ENCODE peak calls at places on chromosome 18, in eight cellular contexts. B is MM.1S; W is CD8-positive, alpha-beta T cell; R is A549; T is spleen; Z is pancreas; J is neural progenitor cell; L is fibroblast of lung. Q is an unnamed sample.
A peak's percentile ranks its signal among the peaks of the same experiment; 100 is the strongest.

GRCh38 chr18:48715651-48716354 is 177.0 kb downstream of the CTIF start:
- DNase-seq in Z (no peak), B (no peak), T (peak; percentile 76), L (no peak), W (no peak), R (no peak), J (no peak), Q (peak; percentile 75)

GRCh38 chr18:56955490-56955889 is 191.4 kb upstream of the BOD1L2 start:
- DNase-seq in T (no peak), J (no peak), R (no peak), Z (no peak), W (no peak), B (no peak), L (no peak), Q (no peak)

GRCh38 chr18:35577045-35577848 is 4.3 kb upstream of the GALNT1 start:
- DNase-seq in W (no peak), Z (no peak), T (no peak), L (no peak), R (no peak), J (no peak), B (no peak), Q (no peak)

GRCh38 chr18:48560491-48560890 is 21.7 kb downstream of the CTIF start:
- DNase-seq in Z (peak; percentile 10), R (no peak), B (no peak), J (no peak), W (no peak), L (no peak), T (no peak), Q (no peak)

GRCh38 chr18:39523281-39523680 is 1957.7 kb upstream of the CELF4 start:
- DNase-seq in J (no peak), T (no peak), Z (no peak), R (peak; percentile 0), L (peak; percentile 29), B (no peak), W (no peak), Q (no peak)

GRCh38 chr18:40380657-40381441 is 1574.2 kb upstream of the PIK3C3 start:
- DNase-seq in W (no peak), Z (no peak), L (peak; percentile 27), T (no peak), J (peak; percentile 4), R (no peak), B (no peak), Q (no peak)

GRCh38 chr18:21085579-21086161 is 25.9 kb downstream of the ROCK1 start:
- DNase-seq in T (no peak), J (no peak), B (no peak), R (no peak), Z (no peak), W (no peak), L (no peak), Q (no peak)

GRCh38 chr18:8661754-8662573 is 43.4 kb upstream of the MTCL1 start:
- DNase-seq in L (peak; percentile 38), W (no peak), Z (no peak), B (peak; percentile 44), J (peak; percentile 83), T (no peak), R (no peak), Q (no peak)

GRCh38 chr18:66616523-66616983 is 12.7 kb upstream of the CDH19 start:
- DNase-seq in J (peak; percentile 60), R (no peak), W (no peak), B (peak; percentile 24), T (no peak), Z (no peak), L (no peak), Q (no peak)

GRCh38 chr18:44473394-44474066 is 207.2 kb upstream of the SETBP1 start:
- DNase-seq in J (no peak), Z (no peak), L (no peak), W (no peak), B (no peak), T (no peak), R (no peak), Q (no peak)

DNA sequence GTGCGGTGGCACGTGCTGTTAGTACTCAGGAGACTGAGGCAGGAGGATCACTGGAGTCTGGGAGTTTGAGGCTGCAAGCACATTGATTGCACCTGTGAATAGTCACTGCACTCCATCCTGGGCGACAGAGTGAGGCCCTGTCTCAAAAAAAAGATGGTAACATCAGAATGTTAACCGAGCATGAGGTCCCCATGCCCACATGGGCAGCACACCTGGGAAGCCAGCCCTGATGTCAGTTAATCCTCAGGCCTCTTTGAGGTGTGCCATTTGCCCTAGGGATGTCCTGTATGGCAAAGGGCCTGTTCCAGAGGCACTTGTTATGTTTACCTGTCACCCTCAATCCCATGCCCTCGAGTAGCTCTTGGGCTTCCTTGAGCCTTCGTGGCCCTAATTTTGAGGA is 16.6 kb downstream of the RBFA start:
- DNase-seq in J (no peak), L (no peak), B (no peak), R (no peak), T (no peak), W (no peak), Z (no peak), Q (no peak)
- H3K9me3 ChIP-seq in J (peaks cover 29% of the 10 kb centered on the region), L (no peaks in the 10 kb centered on the region), B (no peaks in the 10 kb centered on the region), R (peaks cover 26% of the 10 kb centered on the region), T (peaks cover 11% of the 10 kb centered on the region), W (no peaks in the 10 kb centered on the region), Z (no peaks in the 10 kb centered on the region), Q (peaks cover 25% of the 10 kb centered on the region)

GRCh38 chr18:51168031-51168742 is 29.3 kb downstream of the MEX3C start:
- DNase-seq in B (no peak), W (no peak), L (no peak), R (no peak), T (no peak), J (peak; percentile 78), Z (no peak), Q (no peak)
- TF ChIP-seq CTCF in B (peak; percentile 10), W (no peak), L (no peak), R (no peak), T (no peak), J (peak; percentile 5), Z (no peak), Q (no peak)

DNA sequence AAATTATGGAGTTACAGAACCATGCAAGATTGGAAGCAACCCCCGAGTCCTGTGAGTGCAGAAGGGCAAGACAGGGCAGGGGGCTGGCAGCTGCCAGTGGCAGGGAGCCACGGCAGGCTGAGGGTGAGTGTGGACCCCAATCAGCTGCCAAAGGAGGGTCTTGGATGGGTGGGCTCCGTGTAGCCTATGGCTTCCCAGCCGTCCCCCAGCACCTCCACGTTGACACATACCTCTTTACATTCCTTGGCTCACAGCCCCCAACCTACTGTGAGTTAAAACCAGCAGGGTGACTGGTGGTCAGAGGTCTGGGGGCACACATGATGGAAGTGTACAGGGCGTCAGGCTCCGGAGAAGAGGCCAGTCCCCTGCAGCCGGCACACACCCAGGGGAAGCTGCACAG is 60.9 kb upstream of the SALL3 start:
- DNase-seq in Z (no peak), R (no peak), T (peak; percentile 46), J (no peak), L (no peak), B (no peak), W (no peak), Q (no peak)
- H3K9me3 ChIP-seq in Z (no peaks in the 10 kb centered on the region), R (no peaks in the 10 kb centered on the region), T (no peaks in the 10 kb centered on the region), J (no peaks in the 10 kb centered on the region), L (peaks cover 2% of the 10 kb centered on the region), B (no peaks in the 10 kb centered on the region), W (no peaks in the 10 kb centered on the region), Q (no peaks in the 10 kb centered on the region)

GRCh38 chr18:46858290-46858689 is 59.0 kb downstream of the PIAS2 start:
- DNase-seq in L (no peak), R (no peak), W (no peak), J (no peak), Z (no peak), B (no peak), T (no peak), Q (no peak)

GRCh38 chr18:46859855-46860254 is 57.5 kb downstream of the PIAS2 start:
- DNase-seq in B (no peak), L (peak; percentile 38), Z (no peak), R (no peak), W (no peak), T (no peak), J (no peak), Q (no peak)

GRCh38 chr18:46856975-46857374 is 60.3 kb downstream of the PIAS2 start:
- DNase-seq in W (no peak), T (no peak), R (no peak), L (peak; percentile 12), Z (no peak), J (no peak), B (no peak), Q (no peak)
- TF ChIP-seq CTCF in W (no peak), T (no peak), R (no peak), L (no peak), Z (no peak), J (no peak), B (no peak), Q (no peak)

DNA sequence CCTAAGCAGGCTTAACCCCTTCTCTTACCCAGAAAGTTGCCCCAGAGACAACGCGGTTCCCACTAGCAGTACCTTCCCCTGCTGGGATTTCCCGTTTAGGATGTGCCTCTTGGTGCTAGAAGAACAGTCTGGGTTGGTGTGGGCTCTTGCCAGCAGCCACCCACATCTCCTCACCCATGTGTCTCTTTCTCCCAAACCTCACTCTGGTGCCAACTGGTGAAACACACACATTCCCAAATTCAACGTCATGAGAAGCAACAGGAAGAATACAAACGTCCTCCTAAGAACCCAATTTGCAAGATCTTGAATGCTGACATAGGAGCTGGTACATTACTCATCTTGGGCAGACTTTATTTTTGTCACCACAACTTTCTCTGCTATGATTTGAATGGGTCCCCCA is 36.2 kb downstream of the DIPK1C start:
- DNase-seq in R (no peak), T (no peak), L (no peak), Z (no peak), W (no peak), J (no peak), B (no peak), Q (no peak)
- H3K9me3 ChIP-seq in R (peaks cover 11% of the 10 kb centered on the region), T (no peaks in the 10 kb centered on the region), L (no peaks in the 10 kb centered on the region), Z (no peaks in the 10 kb centered on the region), W (no peaks in the 10 kb centered on the region), J (no peaks in the 10 kb centered on the region), B (no peaks in the 10 kb centered on the region), Q (peaks cover 5% of the 10 kb centered on the region)